ENCODE peak calls at places on chromosomes 13 and 19, in four cellular contexts. E, P, V and L are unnamed samples.

GRCh38 chr19:55467236-55468053 is 2.9 kb upstream of the C19orf85 start:
- DNase-seq in V (peak; percentile 75), P (peak; percentile 84), E (peak; percentile 30), L (peak; percentile 90)

GRCh38 chr13:63190219-63190618 is 1774.6 kb upstream of the PCDH20 start:
- DNase-seq in P (no peak), V (no peak), E (no peak), L (no peak)

GRCh38 chr19:17489392-17490030 is 19.2 kb downstream of the SLC27A1 start:
- DNase-seq in P (no peak), V (no peak), E (no peak), L (no peak)

GRCh38 chr13:47027797-47028437 is 131.1 kb upstream of the HTR2A start:
- DNase-seq in V (no peak), P (no peak), E (no peak), L (no peak)

GRCh38 chr13:35198821-35199220 is 256.8 kb downstream of the NBEA start:
- DNase-seq in V (no peak), E (no peak), P (no peak), L (no peak)

GRCh38 chr19:47432091-47432490 is 12.8 kb upstream of the MEIS3 start:
- DNase-seq in V (no peak), P (no peak), E (no peak), L (no peak)

GRCh38 chr19:27822336-27822735 is 1390.6 kb downstream of the UQCRFS1 start:
- DNase-seq in E (no peak), P (no peak), V (no peak), L (no peak)

GRCh38 chr13:34216251-34216650 is 398.3 kb downstream of the RFC3 start:
- DNase-seq in E (no peak), P (no peak), V (no peak), L (no peak)

GRCh38 chr13:40064723-40065122 is 409.3 kb downstream of the COG6 start:
- DNase-seq in E (peak; percentile 56), P (no peak), V (no peak), L (peak; percentile 9)

GRCh38 chr13:102667023-102667422 is 27.8 kb downstream of the METTL21C start:
- DNase-seq in V (no peak), E (no peak), P (no peak), L (no peak)

GRCh38 chr13:42836930-42837329 is 55.5 kb downstream of the FAM216B start:
- DNase-seq in E (no peak), V (peak; percentile 12), P (no peak), L (peak; percentile 24)

GRCh38 chr19:57068921-57069697 is 50.7 kb upstream of the USP29 start:
- DNase-seq in E (no peak), P (no peak), V (no peak), L (no peak)

GRCh38 chr13:59384154-59384553 is 779.6 kb downstream of the DIAPH3 start:
- DNase-seq in V (no peak), E (no peak), P (no peak), L (no peak)

GRCh38 chr19:10270180-10270615 is 722 bp upstream of the ICAM1 start:
- DNase-seq in E (no peak), P (peak; percentile 87), V (peak; percentile 82), L (no peak)

GRCh38 chr13:74197686-74198085 is 63.5 kb upstream of the KLF12 start:
- DNase-seq in V (no peak), P (no peak), E (no peak), L (no peak)

GRCh38 chr13:39577833-39578232 is 25.2 kb downstream of the LHFPL6 start:
- DNase-seq in V (no peak), P (no peak), E (no peak), L (no peak)

GRCh38 chr13:94435604-94436226 is 43.8 kb downstream of the DCT start:
- DNase-seq in P (no peak), E (no peak), V (no peak), L (no peak)

GRCh38 chr13:94800423-94800822 is 88.1 kb upstream of the SOX21 start:
- DNase-seq in E (no peak), P (no peak), V (no peak), L (no peak)

GRCh38 chr13:26985285-26985878 is 186.2 kb downstream of the USP12 start:
- DNase-seq in V (peak; percentile 82), P (peak; percentile 65), E (peak; percentile 40), L (peak; percentile 65)

GRCh38 chr13:39417643-39418042 is 185.3 kb downstream of the LHFPL6 start:
- DNase-seq in E (peak; percentile 8), P (no peak), V (no peak), L (peak; percentile 38)

GRCh38 chr19:18171605-18172327 is 1.8 kb upstream of the IFI30 start:
- DNase-seq in E (no peak), P (no peak), V (no peak), L (no peak)

GRCh38 chr13:44758595-44759221 is 182.6 kb upstream of the TSC22D1 start:
- DNase-seq in P (peak; percentile 12), E (no peak), V (peak; percentile 20), L (peak; percentile 38)

GRCh38 chr19:32870981-32871451 is 1.4 kb upstream of the SLC7A9 start:
- DNase-seq in V (no peak), E (no peak), P (no peak), L (no peak)

GRCh38 chr19:54448037-54448773 is 794 bp upstream of the LENG8 start:
- DNase-seq in V (peak; percentile 63), E (peak; percentile 42), P (peak; percentile 61), L (peak; percentile 69)

GRCh38 chr19:10669246-10669645 is 15.1 kb downstream of the ILF3 start:
- DNase-seq in E (no peak), P (no peak), V (no peak), L (no peak)

GRCh38 chr13:101512650-101513049 is 60.2 kb downstream of the ITGBL1 start:
- DNase-seq in E (no peak), P (no peak), V (no peak), L (no peak)

GRCh38 chr13:50055454-50055853 is 40.2 kb downstream of the KCNRG start:
- DNase-seq in E (no peak), V (no peak), P (no peak), L (no peak)

GRCh38 chr19:5367530-5368133 is 27.0 kb upstream of the PTPRS start:
- DNase-seq in V (no peak), P (no peak), E (no peak), L (no peak)

GRCh38 chr13:31350560-31350959 is 150.8 kb downstream of the B3GLCT start:
- DNase-seq in E (no peak), V (no peak), P (no peak), L (no peak)

GRCh38 chr13:80109313-80109712 is 231.6 kb downstream of the SPRY2 start:
- DNase-seq in V (no peak), E (no peak), P (no peak), L (no peak)

GRCh38 chr13:79385694-79386093 is 20.4 kb downstream of the RBM26 start:
- DNase-seq in E (no peak), V (no peak), P (peak; percentile 36), L (no peak)

GRCh38 chr19:6828698-6829633 is 56.5 kb downstream of the VAV1 start:
- DNase-seq in V (no peak), E (no peak), P (peak; percentile 56), L (peak; percentile 29)

GRCh38 chr13:97127842-97128241 is 94.3 kb upstream of the MBNL2 start:
- DNase-seq in V (no peak), E (no peak), P (no peak), L (no peak)

GRCh38 chr19:52234406-52234805 is 35.0 kb upstream of the ZNF766 start:
- DNase-seq in P (no peak), E (no peak), V (no peak), L (no peak)

GRCh38 chr13:110206170-110206569 is 100.8 kb downstream of the COL4A1 start:
- DNase-seq in E (no peak), P (no peak), V (peak; percentile 45), L (no peak)

GRCh38 chr13:35994131-35994966 is 136.8 kb downstream of the DCLK1 start:
- DNase-seq in E (peak; percentile 33), V (no peak), P (no peak), L (no peak)

GRCh38 chr19:45079063-45079910 is at the start of gene GEMIN7:
- DNase-seq in V (peak; percentile 79), E (peak; percentile 66), P (peak; percentile 87), L (peak; percentile 92)